ENCODE peak calls at places on chromosomes 12 and 14, in eight cellular contexts. F is A549, G is body of pancreas, H is gastrocnemius medialis, B is sigmoid colon, X is prostate gland, T is transverse colon, W is breast epithelium. Q is an unnamed sample.

GRCh38 chr12:8120072-8120713 is 3.2 kb upstream of the CLEC4A start:
- DNase-seq in W (no peak), T (no peak), X (no peak), H (no peak), F (no peak), B (no peak), G (no peak), Q (no peak)

GRCh38 chr12:108021129-108021528 is 108.0 kb upstream of the WSCD2 start:
- DNase-seq in X (no peak), W (no peak), T (no peak), H (no peak), G (no peak), F (no peak), B (no peak), Q (no peak)

GRCh38 chr14:24058260-24058950 is 6.6 kb downstream of the CARMIL3 start:
- DNase-seq in W (no peak), G (peak), T (peak), F (peak), H (peak), X (peak), B (peak), Q (peak)

GRCh38 chr14:24674204-24674970 is 40.4 kb upstream of the GZMB start:
- DNase-seq in B (no peak), W (no peak), X (no peak), G (no peak), T (no peak), H (no peak), F (no peak), Q (peak)

GRCh38 chr14:59314019-59314608 is 125.6 kb downstream of the DAAM1 start:
- DNase-seq in T (no peak), B (no peak), W (no peak), F (no peak), H (no peak), G (no peak), X (no peak), Q (no peak)

GRCh38 chr14:32709072-32709471 is 229.6 kb upstream of the NPAS3 start:
- DNase-seq in B (peak), T (no peak), X (peak), F (no peak), G (peak), H (peak), W (no peak), Q (no peak)

GRCh38 chr12:54608156-54608555 is 19.7 kb upstream of the PPP1R1A start:
- DNase-seq in T (no peak), H (no peak), W (no peak), X (no peak), G (no peak), F (no peak), B (no peak), Q (no peak)

GRCh38 chr14:25150934-25151790 is 101.2 kb upstream of the STXBP6 start:
- DNase-seq in F (peak), T (no peak), H (no peak), B (no peak), G (peak), X (no peak), W (no peak), Q (peak)

GRCh38 chr14:32635103-32635719 is 303.5 kb upstream of the NPAS3 start:
- DNase-seq in X (no peak), H (no peak), W (no peak), F (no peak), T (no peak), B (no peak), G (no peak), Q (no peak)

GRCh38 chr12:50302686-50303085 is 19.4 kb upstream of the LIMA1 start:
- DNase-seq in G (no peak), T (no peak), X (no peak), F (no peak), B (no peak), W (no peak), H (no peak), Q (no peak)

GRCh38 chr12:53514626-53515290 is 7.5 kb upstream of the NPFF start:
- DNase-seq in T (no peak), F (no peak), X (no peak), B (no peak), W (no peak), G (no peak), H (no peak), Q (no peak)

GRCh38 chr14:22556021-22556989 is 32.7 kb downstream of the DAD1 start:
- DNase-seq in B (peak), X (peak), H (peak), W (no peak), T (peak), F (no peak), G (peak), Q (peak)

GRCh38 chr14:96362965-96363750 is at the start of the genes ATG2B and GSKIP:
- DNase-seq in X (peak), F (peak), W (peak), G (peak), T (peak), H (peak), B (peak), Q (peak)

GRCh38 chr12:94172973-94173372 is 24.6 kb downstream of the PLXNC1 start:
- DNase-seq in B (no peak), W (no peak), G (peak), H (no peak), F (no peak), T (peak), X (no peak), Q (peak)

GRCh38 chr14:100488057-100488456 is 99.2 kb downstream of the BEGAIN start:
- DNase-seq in X (no peak), F (no peak), B (no peak), W (no peak), T (no peak), G (no peak), H (no peak), Q (no peak)

GRCh38 chr12:31868980-31869379 is 90.2 kb upstream of the RESF1 start:
- DNase-seq in X (no peak), T (no peak), W (no peak), H (no peak), F (no peak), G (peak), B (no peak), Q (no peak)

GRCh38 chr12:52055781-52056711 is 4.8 kb downstream of the NR4A1 start:
- DNase-seq in F (no peak), H (no peak), W (no peak), G (no peak), B (peak), X (no peak), T (peak), Q (no peak)

GRCh38 chr12:92034858-92035401 is 110.7 kb downstream of the BTG1 start:
- DNase-seq in F (peak), B (peak), H (peak), W (no peak), T (peak), G (peak), X (peak), Q (no peak)

GRCh38 chr12:68290126-68290525 is 36.7 kb upstream of the IL22 start:
- DNase-seq in T (no peak), F (no peak), H (no peak), B (no peak), X (no peak), W (no peak), G (no peak), Q (no peak)

GRCh38 chr12:93634416-93634815 is 42.8 kb upstream of the CRADD start:
- DNase-seq in W (no peak), T (no peak), X (no peak), F (no peak), B (no peak), G (no peak), H (no peak), Q (no peak)

GRCh38 chr14:80587096-80587724 is 354.3 kb downstream of the CEP128 start:
- DNase-seq in G (peak), X (no peak), B (no peak), T (no peak), F (no peak), W (no peak), H (no peak), Q (peak)

GRCh38 chr14:96085369-96085768 is 46.2 kb downstream of the C14orf132 start:
- DNase-seq in W (peak), X (no peak), T (no peak), H (no peak), G (no peak), B (peak), F (no peak), Q (no peak)

GRCh38 chr12:40099423-40099853 is 6.4 kb downstream of the SLC2A13 start:
- DNase-seq in G (peak), B (no peak), F (peak), X (no peak), T (peak), W (no peak), H (no peak), Q (peak)

GRCh38 chr12:96150442-96150841 is 43.7 kb upstream of the ELK3 start:
- DNase-seq in G (no peak), X (no peak), B (no peak), F (no peak), W (no peak), H (no peak), T (no peak), Q (no peak)

GRCh38 chr14:97456958-97457357 is 659.8 kb downstream of the VRK1 start:
- DNase-seq in W (no peak), H (no peak), X (no peak), B (no peak), T (no peak), G (no peak), F (no peak), Q (no peak)

GRCh38 chr14:91372680-91373495 is 44.7 kb downstream of the CCDC88C start:
- DNase-seq in B (no peak), W (no peak), G (peak), F (no peak), H (no peak), X (no peak), T (peak), Q (peak)
- TF ChIP-seq POLR2A in B (no peak), W (no peak), G (no peak), F (no peak), H (no peak), X (no peak), T (no peak), Q (no peak)

GRCh38 chr14:57009585-57010515 is 199.6 kb upstream of the OTX2 start:
- DNase-seq in F (no peak), X (no peak), B (no peak), H (no peak), T (no peak), W (no peak), G (no peak), Q (no peak)
- H3K4me3 ChIP-seq in F (no peak), X (no peak), B (no peak), H (no peak), T (no peak), W (no peak), G (no peak), Q (no peak)

GRCh38 chr14:69767369-69767999 is 542 bp downstream of the SRSF5 start:
- DNase-seq in T (peak), X (peak), B (peak), H (peak), G (peak), F (peak), W (peak), Q (peak)
- TF ChIP-seq POLR2A in T (peak), X (peak), B (peak), H (peak), G (peak), F (peak), W (peak), Q (peak)

GRCh38 chr14:103031956-103032355 is 25.4 kb downstream of the CDC42BPB start:
- DNase-seq in W (peak), B (no peak), G (peak), X (no peak), H (no peak), F (peak), T (peak), Q (no peak)
- H3K4me3 ChIP-seq in W (no peak), B (no peak), G (no peak), X (no peak), H (no peak), F (no peak), T (no peak), Q (no peak)